ENCODE peak calls at places on chromosomes 12 and 14, in six cellular contexts. G, H, F, D, Q and Y are unnamed samples.

GRCh38 chr12:30840715-30841114 is 85.8 kb upstream of the TSPAN11 start:
- DNase-seq in F (no peak), G (no peak), H (no peak), Q (no peak), D (no peak), Y (peak)

GRCh38 chr12:124704619-124705018 is 137.2 kb upstream of the NCOR2 start:
- DNase-seq in F (no peak), D (no peak), H (no peak), Q (no peak), G (no peak), Y (no peak)

GRCh38 chr12:27657296-27657695 is 39.0 kb upstream of the REP15 start:
- DNase-seq in D (no peak), Q (no peak), H (no peak), F (no peak), G (no peak), Y (no peak)

GRCh38 chr14:67763158-67763822 is 53.1 kb downstream of the ZFYVE26 start:
- DNase-seq in F (no peak), H (no peak), D (no peak), Q (no peak), G (no peak), Y (no peak)

GRCh38 chr12:6494968-6495367 is 1.1 kb downstream of the NCAPD2 start:
- DNase-seq in Q (no peak), G (no peak), F (peak), D (no peak), H (no peak), Y (no peak)

GRCh38 chr12:87756721-87757120 is 272.5 kb downstream of the C12orf50 start:
- DNase-seq in D (no peak), G (no peak), H (no peak), F (no peak), Q (no peak), Y (no peak)

GRCh38 chr12:42469355-42470006 is 120.1 kb downstream of the PRICKLE1 start:
- DNase-seq in F (no peak), D (no peak), G (no peak), H (no peak), Q (no peak), Y (no peak)

GRCh38 chr14:29716150-29716549 is 211.5 kb downstream of the PRKD1 start:
- DNase-seq in D (no peak), H (no peak), F (peak), G (no peak), Q (no peak), Y (no peak)

GRCh38 chr12:77571127-77571526 is 259.6 kb upstream of the NAV3 start:
- DNase-seq in H (no peak), D (no peak), F (no peak), Q (no peak), G (no peak), Y (no peak)

GRCh38 chr14:38171197-38171596 is 36.5 kb upstream of the SSTR1 start:
- DNase-seq in G (no peak), H (no peak), F (no peak), Q (no peak), D (no peak), Y (no peak)

GRCh38 chr12:52436828-52437474 is 2.8 kb upstream of the KRT75 start:
- DNase-seq in F (no peak), D (no peak), G (peak), H (no peak), Q (no peak), Y (no peak)

GRCh38 chr12:91513354-91513753 is 330.7 kb upstream of the DCN start:
- DNase-seq in H (no peak), G (no peak), F (no peak), Q (no peak), D (no peak), Y (no peak)

GRCh38 chr14:99041820-99042174 is 230.2 kb downstream of the BCL11B start:
- DNase-seq in D (no peak), Q (no peak), F (no peak), G (peak), H (no peak), Y (no peak)

GRCh38 chr12:124829008-124829707 is 34.5 kb downstream of the SCARB1 start:
- DNase-seq in F (peak), D (no peak), H (no peak), Q (no peak), G (no peak), Y (no peak)

GRCh38 chr12:115261249-115261648 is 577.3 kb upstream of the TBX3 start:
- DNase-seq in D (no peak), F (no peak), Q (no peak), H (no peak), G (no peak), Y (no peak)

GRCh38 chr12:116194935-116195431 is 82.5 kb downstream of the MED13L start:
- DNase-seq in Q (peak), D (no peak), G (peak), F (no peak), H (no peak), Y (no peak)

GRCh38 chr14:37596790-37597189 is 1.4 kb downstream of the TTC6 start:
- DNase-seq in D (no peak), H (no peak), Q (no peak), G (no peak), F (no peak), Y (no peak)

GRCh38 chr12:30640392-30640791 is 55.3 kb downstream of the IPO8 start:
- DNase-seq in F (no peak), H (no peak), G (no peak), Q (no peak), D (no peak), Y (no peak)

GRCh38 chr14:85037411-85037810 is 492.5 kb upstream of the FLRT2 start:
- DNase-seq in D (no peak), Q (no peak), H (no peak), G (no peak), F (no peak), Y (no peak)

GRCh38 chr14:99728231-99728920 is 44.3 kb downstream of the CYP46A1 start:
- DNase-seq in Q (no peak), D (peak), F (no peak), H (no peak), G (peak), Y (no peak)

GRCh38 chr12:45304514-45305178 is 88.8 kb downstream of the ANO6 start:
- DNase-seq in G (no peak), F (no peak), Q (no peak), H (no peak), D (no peak), Y (no peak)

GRCh38 chr12:45302621-45303020 is 86.7 kb downstream of the ANO6 start:
- DNase-seq in F (no peak), D (no peak), Q (no peak), G (no peak), H (no peak), Y (no peak)

GRCh38 chr12:45309826-45310626 is 94.1 kb downstream of the ANO6 start:
- DNase-seq in G (no peak), Q (no peak), F (no peak), H (no peak), D (no peak), Y (no peak)

GRCh38 chr12:45303955-45304354 is 88.1 kb downstream of the ANO6 start:
- DNase-seq in H (no peak), Q (no peak), D (no peak), F (no peak), G (no peak), Y (no peak)

DNA sequence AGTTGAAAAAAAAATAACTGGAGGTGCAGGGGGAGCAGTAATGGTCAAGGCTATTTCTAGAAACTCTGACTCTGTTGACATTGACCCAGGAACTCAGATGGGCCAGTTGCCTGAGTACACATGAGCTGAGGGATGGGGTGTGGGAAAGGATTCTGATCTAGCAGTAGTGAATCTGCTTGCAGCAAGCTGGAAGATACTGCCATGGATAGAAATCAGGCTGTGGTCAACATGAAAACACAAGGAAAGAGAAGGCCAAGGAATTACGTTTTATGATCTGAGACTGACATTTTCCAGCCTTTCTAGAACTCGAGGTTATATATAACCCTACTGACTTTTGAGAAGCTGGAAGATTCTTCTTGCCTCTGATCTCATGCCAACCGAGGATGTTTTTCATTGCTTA is 90.0 kb downstream of the ANO6 start:
- DNase-seq in D (no peak), H (no peak), F (no peak), G (no peak), Q (no peak), Y (no peak)
- H3K27ac ChIP-seq in D (no peak), H (no peak), F (no peak), G (no peak), Q (no peak), Y (no peak)

GRCh38 chr14:61218157-61218556 is 63.0 kb downstream of the TMEM30B start:
- DNase-seq in Q (no peak), D (no peak), H (no peak), G (no peak), F (no peak), Y (no peak)
- H3K27ac ChIP-seq in Q (no peak), D (no peak), H (no peak), G (no peak), F (no peak), Y (no peak)

DNA sequence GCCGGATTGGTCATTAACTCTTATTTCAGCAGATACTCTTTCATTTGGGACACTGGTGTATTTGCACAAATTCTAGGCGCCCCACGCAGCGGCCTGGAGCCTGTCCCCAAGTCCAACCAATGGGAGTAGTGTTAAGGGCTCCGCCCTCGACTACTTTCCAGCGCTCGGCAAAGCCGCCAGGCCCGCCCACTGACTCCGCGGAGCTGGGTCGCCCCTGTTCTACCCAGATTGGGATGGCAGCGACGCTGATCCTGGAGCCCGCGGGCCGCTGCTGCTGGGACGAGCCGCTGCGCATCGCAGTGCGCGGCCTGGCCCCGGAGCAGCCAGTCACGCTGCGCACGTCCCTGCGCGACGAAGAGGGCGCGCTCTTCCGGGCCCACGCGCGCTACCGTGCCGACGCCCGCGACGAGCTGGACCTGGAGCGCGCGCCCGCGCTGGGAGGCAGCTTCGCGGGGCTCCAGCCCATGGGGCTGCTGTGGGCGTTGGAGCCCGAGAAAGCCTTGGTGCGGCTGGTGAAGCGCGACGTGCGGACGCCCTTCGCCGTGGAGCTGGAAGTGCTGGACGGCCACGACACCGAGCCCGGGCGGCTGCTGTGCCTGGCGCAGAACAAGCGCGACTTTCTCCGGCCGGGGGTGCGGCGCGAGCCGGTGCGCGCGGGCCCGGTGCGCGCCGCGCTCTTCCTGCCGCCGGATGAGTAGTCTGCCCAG is at the start of gene ACOT6:
- DNase-seq in F (peak), Q (peak), D (peak), G (peak), H (peak), Y (peak)
- H3K27ac ChIP-seq in F (no peak), Q (peak), D (peak), G (no peak), H (peak), Y (no peak)

GRCh38 chr14:31209605-31210004 is 2.0 kb upstream of the HECTD1 start:
- DNase-seq in H (no peak), G (no peak), Q (no peak), F (no peak), D (no peak), Y (no peak)
- H3K27ac ChIP-seq in H (no peak), G (no peak), Q (no peak), F (no peak), D (no peak), Y (no peak)

GRCh38 chr12:68793975-68794652 is 13.9 kb upstream of the MDM2 start:
- DNase-seq in H (no peak), Q (no peak), G (no peak), F (no peak), D (no peak), Y (no peak)

GRCh38 chr12:68794653-68795253 is 13.2 kb upstream of the MDM2 start:
- DNase-seq in H (no peak), F (no peak), D (no peak), G (no peak), Q (no peak), Y (no peak)

GRCh38 chr12:68800294-68800693 is 7.7 kb upstream of the MDM2 start:
- DNase-seq in G (no peak), F (no peak), D (no peak), Q (no peak), H (no peak), Y (no peak)

GRCh38 chr12:68796399-68796798 is 11.6 kb upstream of the MDM2 start:
- DNase-seq in H (no peak), Q (no peak), F (no peak), D (no peak), G (no peak), Y (no peak)

GRCh38 chr12:68798880-68799229 is 9.1 kb upstream of the MDM2 start:
- DNase-seq in G (no peak), H (no peak), D (no peak), Q (no peak), F (no peak), Y (no peak)
- H3K27ac ChIP-seq in G (no peak), H (no peak), D (no peak), Q (no peak), F (no peak), Y (no peak)

DNA sequence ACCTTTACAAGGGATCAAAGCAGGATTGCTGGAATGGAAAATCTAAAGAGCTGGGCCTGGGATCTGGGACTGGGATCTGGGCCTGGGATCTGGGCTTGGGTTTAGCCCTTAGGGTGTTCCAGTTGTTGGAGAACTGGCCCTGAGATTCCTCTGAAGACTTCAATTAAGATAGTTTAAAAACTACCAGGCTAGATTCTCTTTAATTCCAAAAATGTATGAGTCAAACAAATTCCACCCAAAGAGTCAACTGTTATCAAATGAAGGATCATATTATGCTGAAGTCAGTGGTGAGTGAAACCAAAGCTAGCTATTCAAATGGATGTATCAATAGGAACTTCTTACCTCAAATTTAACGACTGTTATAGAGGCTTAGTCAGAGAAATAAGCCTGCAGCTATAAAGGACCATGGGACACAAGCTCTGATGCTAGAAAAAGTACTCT is 40.5 kb downstream of the LIMA1 start:
- DNase-seq in F (no peak), D (no peak), Q (no peak), G (no peak), H (no peak), Y (no peak)
- H3K27ac ChIP-seq in F (no peak), D (peak), Q (no peak), G (no peak), H (no peak), Y (no peak)

DNA sequence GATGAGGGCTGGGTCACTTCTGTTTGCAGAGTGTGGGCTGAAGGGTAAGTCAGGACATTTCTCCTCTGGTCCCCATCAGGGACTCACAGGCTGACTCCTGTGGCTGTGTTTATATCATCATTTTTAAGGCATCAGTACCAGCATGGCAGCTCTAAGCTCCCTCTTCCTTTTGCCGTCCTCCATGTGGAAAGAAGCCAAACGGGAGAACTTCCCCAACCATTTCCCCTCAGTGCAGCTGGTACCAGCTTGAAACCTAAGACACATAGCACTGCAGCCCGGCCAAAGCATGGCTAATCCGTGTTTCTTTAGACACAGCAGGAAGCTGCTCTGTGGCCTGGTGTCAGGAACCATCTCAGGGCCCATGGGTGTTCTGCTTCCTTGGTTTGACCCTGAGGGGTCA is 31.9 kb upstream of the ATP2A2 start:
- DNase-seq in H (no peak), F (no peak), G (peak), Q (no peak), D (no peak), Y (no peak)
- H3K27ac ChIP-seq in H (no peak), F (no peak), G (no peak), Q (no peak), D (no peak), Y (no peak)

GRCh38 chr14:103111297-103111981 is 11.8 kb upstream of the TNFAIP2 start:
- DNase-seq in G (no peak), Q (no peak), F (no peak), D (no peak), H (no peak), Y (no peak)

GRCh38 chr14:103112488-103113243 is 10.6 kb upstream of the TNFAIP2 start:
- DNase-seq in H (no peak), G (no peak), D (no peak), Q (no peak), F (no peak), Y (no peak)

GRCh38 chr14:103109789-103110415 is 13.4 kb upstream of the TNFAIP2 start:
- DNase-seq in G (peak), Q (no peak), F (no peak), D (no peak), H (no peak), Y (peak)

GRCh38 chr14:103108749-103109207 is 14.3 kb downstream of the EXOC3L4 start:
- DNase-seq in D (no peak), Q (no peak), H (no peak), F (no peak), G (peak), Y (peak)

DNA sequence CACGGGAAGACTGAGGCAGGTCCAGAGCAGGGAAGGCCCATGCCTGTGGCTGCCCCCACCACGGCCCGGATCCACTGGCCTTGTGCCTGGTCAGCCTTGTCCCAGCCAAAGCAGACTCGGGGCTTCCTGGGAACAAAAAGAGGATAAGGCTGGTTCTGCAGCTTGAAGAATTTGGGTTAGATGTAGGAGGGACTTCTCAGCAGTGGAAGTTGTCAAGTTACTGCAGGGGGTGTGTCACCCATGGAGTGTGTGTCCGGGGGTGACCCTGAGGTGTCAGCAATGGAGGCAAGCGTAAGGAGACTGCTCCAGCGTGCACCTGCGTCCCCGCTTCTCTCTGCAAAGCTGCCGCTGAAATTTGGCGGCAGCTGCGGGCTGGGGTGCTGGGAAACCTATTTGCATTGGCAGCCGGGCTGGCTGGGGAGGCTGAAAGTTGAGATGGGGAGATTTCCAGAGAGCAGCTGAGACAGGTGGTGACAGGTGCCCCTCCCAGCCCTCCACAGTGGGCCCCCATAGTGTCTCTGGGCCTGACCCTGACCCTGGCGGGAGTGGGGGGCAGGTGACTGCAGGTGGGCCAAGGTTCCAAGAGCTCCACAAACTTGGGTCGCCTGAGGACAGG is 12.5 kb upstream of the TNFAIP2 start:
- DNase-seq in H (no peak), G (no peak), Q (no peak), D (no peak), F (no peak), Y (peak)
- H3K27ac ChIP-seq in H (peak), G (no peak), Q (no peak), D (no peak), F (no peak), Y (no peak)